ENCODE peak calls at places on chromosomes 4 and X, in six cellular contexts. B is HCT116, A is Panc1, M is GM12878, G is suprapubic skin, E is SK-N-SH. F is an unnamed sample.

GRCh38 chr4:164204434-164204833 is 549.5 kb upstream of the SMIM31 start:
- DNase-seq in B (peak; percentile 16), A (peak; percentile 12), M (no peak), G (no peak), E (no peak), F (no peak)

GRCh38 chr4:108270466-108271450 is 102.0 kb upstream of the LEF1 start:
- DNase-seq in B (no peak), A (no peak), M (no peak), G (no peak), E (no peak), F (no peak)

GRCh38 chrX:23525531-23525930 is 141.8 kb upstream of the PRDX4 start:
- DNase-seq in B (no peak), A (no peak), M (no peak), G (no peak), E (no peak), F (no peak)

GRCh38 chrX:18886005-18886343 is 97.9 kb downstream of the PHKA2 start:
- DNase-seq in B (no peak), A (no peak), M (no peak), G (no peak), E (no peak), F (no peak)

GRCh38 chr4:8302331-8302730 is 32.8 kb downstream of the HTRA3 start:
- DNase-seq in B (no peak), A (no peak), M (no peak), G (peak; percentile 73), E (no peak), F (peak; percentile 46)

GRCh38 chr4:168917150-168917779 is 92.8 kb downstream of the CBR4 start:
- DNase-seq in B (peak; percentile 22), A (peak; percentile 5), M (no peak), G (no peak), E (peak; percentile 42), F (no peak)

GRCh38 chr4:169383724-169384123 is 113.0 kb upstream of the SH3RF1 start:
- DNase-seq in B (no peak), A (no peak), M (no peak), G (no peak), E (no peak), F (no peak)

GRCh38 chr4:94156816-94157215 is 50.8 kb upstream of the SMARCAD1 start:
- DNase-seq in B (no peak), A (no peak), M (no peak), G (no peak), E (no peak), F (no peak)

GRCh38 chr4:40377462-40378385 is 42.6 kb downstream of the CHRNA9 start:
- DNase-seq in B (no peak), A (no peak), M (no peak), G (no peak), E (no peak), F (no peak)

GRCh38 chr4:88102029-88102428 is 56.4 kb downstream of the ABCG2 start:
- DNase-seq in B (no peak), A (no peak), M (no peak), G (no peak), E (peak; percentile 40), F (no peak)

GRCh38 chr4:112560084-112560483 is 44.1 kb upstream of the NEUROG2 start:
- DNase-seq in B (no peak), A (no peak), M (no peak), G (no peak), E (no peak), F (no peak)

GRCh38 chr4:173146456-173146855 is 22.2 kb upstream of the GALNT7 start:
- DNase-seq in B (no peak), A (no peak), M (no peak), G (no peak), E (no peak), F (no peak)

DNA sequence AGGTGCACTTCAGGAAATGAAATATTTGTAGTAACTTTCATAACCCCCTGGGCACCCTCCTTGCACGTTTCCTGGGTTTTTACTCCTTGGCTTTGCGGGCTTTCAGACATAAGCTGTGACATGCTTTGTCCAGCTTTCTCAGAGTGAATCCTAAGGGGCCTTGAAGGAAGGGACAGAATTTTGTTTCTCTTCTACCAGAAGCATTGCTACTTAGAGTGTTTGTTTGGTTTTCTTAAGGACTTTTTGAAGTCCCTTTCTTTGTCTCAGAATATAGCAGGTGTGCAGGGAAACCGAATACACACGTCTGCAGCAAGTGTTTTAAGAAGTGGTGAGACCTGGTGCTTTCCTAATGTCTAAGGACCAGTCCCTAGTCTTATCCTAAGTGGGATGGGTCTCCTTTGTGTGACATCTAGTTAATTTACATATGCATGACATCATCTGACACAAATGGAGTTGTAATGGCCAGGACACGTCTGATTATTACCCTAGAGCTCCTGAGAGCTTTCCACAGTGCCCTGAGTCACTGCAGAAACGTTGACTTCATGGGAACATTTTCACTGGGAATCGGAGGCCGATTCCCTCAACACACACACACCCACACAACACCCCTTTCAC is 1.3 kb downstream of the FAM149A start:
- DNase-seq in B (no peak), A (no peak), M (no peak), G (no peak), E (peak; percentile 36), F (no peak)
- TF ChIP-seq POLR2AphosphoS5 in B (no peak), A (no peak), M (no peak), G (no peak), E (no peak), F (no peak)

GRCh38 chr4:147825451-147826287 is 93.8 kb downstream of the ARHGAP10 start:
- DNase-seq in B (no peak), A (no peak), M (no peak), G (no peak), E (no peak), F (no peak)
- H3K27ac ChIP-seq in B (no peak overlapping the region), A (no peak overlapping the region), M (no peak overlapping the region), G (peak overlapping the region; percentile 57), E (no peak overlapping the region), F (peak overlapping the region; percentile 91)

GRCh38 chr4:128468485-128468989 is 180.9 kb upstream of the PGRMC2 start:
- DNase-seq in B (no peak), A (no peak), M (no peak), G (no peak), E (peak; percentile 37), F (peak; percentile 82)
- H3K4me3 ChIP-seq in B (no peak overlapping the region), A (no peak overlapping the region), M (no peak overlapping the region), G (no peak overlapping the region), E (no peak overlapping the region), F (no peak overlapping the region)

GRCh38 chrX:129772796-129773431 is 6.8 kb upstream of the SASH3 start:
- DNase-seq in B (no peak), A (no peak), M (peak; percentile 91), G (peak; percentile 80), E (no peak), F (peak; percentile 78)
- TF ChIP-seq POLR2AphosphoS5 in B (no peak), A (no peak), M (no peak), G (no peak), E (no peak), F (no peak)

DNA sequence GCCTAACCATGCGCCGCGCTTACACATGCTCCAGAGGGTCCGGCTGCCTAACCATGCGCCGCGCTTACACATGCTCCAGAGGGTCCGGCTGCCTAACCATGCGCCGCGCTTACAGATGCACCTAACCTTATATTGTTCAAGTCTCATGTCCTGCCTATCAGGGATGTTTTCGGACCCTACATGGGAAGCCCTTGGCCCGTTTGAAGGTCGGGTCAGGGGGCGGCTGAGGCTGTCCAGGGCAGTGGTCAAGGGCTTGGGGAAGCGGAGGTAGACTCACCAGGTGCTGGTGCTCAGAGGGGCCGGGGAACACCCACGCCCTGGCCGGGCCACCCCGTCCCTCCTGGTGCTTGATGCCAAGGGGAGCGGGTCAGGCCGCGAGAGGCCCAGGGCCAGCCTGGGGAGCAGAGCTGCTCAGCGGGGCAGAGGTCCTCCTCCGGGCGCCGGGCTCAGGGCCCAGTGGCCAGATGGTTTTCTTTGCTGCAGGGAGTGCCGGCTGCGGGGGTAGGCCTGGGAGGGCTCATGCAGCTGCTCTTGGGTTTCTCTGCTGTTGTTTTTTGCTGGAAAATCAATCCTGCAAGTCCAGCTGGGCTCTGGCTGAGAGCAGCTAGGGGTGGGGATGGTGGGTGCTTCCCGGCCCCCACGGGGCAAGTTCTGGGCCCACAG is 35.4 kb upstream of the SPON2 start:
- DNase-seq in B (no peak), A (no peak), M (no peak), G (peak; percentile 83), E (peak; percentile 63), F (peak; percentile 90)
- H3K27ac ChIP-seq in B (no peak overlapping the region), A (no peak overlapping the region), M (no peak overlapping the region), G (no peak overlapping the region), E (no peak overlapping the region), F (peak overlapping the region; percentile 71)

DNA sequence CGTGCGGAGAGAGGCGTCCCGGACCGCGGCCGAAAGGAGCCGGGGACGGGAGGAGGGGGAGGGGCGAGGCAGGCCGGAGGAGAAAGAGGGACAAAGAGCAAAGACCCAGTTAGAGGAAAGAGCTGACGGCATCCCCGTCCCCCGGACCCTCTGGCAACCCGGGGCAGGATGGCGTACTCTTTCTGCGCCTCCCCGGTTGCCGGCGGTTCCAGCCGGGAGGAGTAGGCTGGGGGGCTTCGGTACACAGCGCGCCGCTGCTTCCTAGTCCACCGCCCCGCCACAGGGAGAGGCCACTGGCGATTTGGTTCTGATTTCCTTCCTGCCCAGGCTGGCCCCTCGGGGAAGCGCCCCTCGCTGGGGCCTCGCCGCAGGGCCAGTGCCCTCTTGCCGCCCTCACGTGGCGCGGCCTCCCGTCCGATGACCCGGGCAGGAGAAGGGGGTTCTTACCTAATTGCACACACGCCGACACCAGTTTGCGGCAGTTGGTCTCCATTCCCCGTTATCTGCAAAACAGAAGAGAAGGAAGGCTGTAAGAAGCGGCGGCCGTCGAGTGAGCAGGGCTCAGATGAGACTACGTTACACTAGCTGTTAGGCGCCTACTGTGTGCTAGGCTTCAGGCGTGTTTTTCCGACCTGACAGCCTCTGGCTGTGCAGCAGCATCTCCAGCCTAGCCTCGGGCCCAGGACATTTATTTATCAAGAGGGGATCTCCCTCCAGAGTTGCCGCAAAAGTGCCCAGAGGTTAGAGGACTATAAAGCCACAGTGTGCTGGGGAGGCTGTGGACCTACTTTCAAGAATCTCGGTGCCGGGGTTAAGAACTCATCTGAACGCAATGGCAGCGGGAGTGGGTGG is 9.9 kb upstream of the PITX2 start:
- DNase-seq in B (no peak), A (no peak), M (no peak), G (no peak), E (no peak), F (no peak)
- H3K4me3 ChIP-seq in B (no peak overlapping the region), A (no peak overlapping the region), M (no peak overlapping the region), G (peak overlapping the region; percentile 31), E (peak overlapping the region; percentile 30), F (no peak overlapping the region)

F was measured in sigmoid colon.